ENCODE peak calls at places on chromosomes 12 and 14, in ten cellular contexts. U is colonic mucosa, G is K562, J is astrocyte, Z is MM.1S, V is kidney, L is fibroblast of lung, T is IMR-90, P is endodermal cell, H is GM23248. C is an unnamed sample.

GRCh38 chr14:63453443-63453936 is 89.7 kb downstream of the PPP2R5E start:
- DNase-seq in H (peak), L (peak), P (no peak), J (peak), Z (no peak), T (no peak), G (no peak), V (no peak), U (no peak), C (no peak)

GRCh38 chr12:65655074-65655493 is 169.2 kb upstream of the HMGA2 start:
- DNase-seq in L (peak), G (peak), J (peak), U (no peak), H (no peak), Z (no peak), V (no peak), T (peak), P (no peak), C (peak)

GRCh38 chr12:53976823-53977595 is 2.3 kb upstream of the HOTAIR start:
- DNase-seq in Z (no peak), T (no peak), P (no peak), V (no peak), L (no peak), J (no peak), U (no peak), H (no peak), G (no peak), C (no peak)

GRCh38 chr12:16347391-16348298 is at the start of gene MGST1:
- DNase-seq in U (peak), P (peak), H (peak), Z (peak), L (peak), T (peak), J (peak), V (no peak), G (peak), C (peak)

GRCh38 chr12:106046947-106047346 is 91.8 kb downstream of the NUAK1 start:
- DNase-seq in L (no peak), T (no peak), V (no peak), Z (peak), P (no peak), G (no peak), U (no peak), H (no peak), J (no peak), C (no peak)

GRCh38 chr12:1297206-1297605 is 297.2 kb downstream of the FBXL14 start:
- DNase-seq in P (no peak), T (peak), G (no peak), V (no peak), H (peak), Z (no peak), J (peak), L (peak), U (no peak), C (no peak)

GRCh38 chr14:103123634-103124500 is 606 bp downstream of the TNFAIP2 start:
- DNase-seq in P (peak), V (peak), G (no peak), Z (no peak), L (no peak), U (peak), T (no peak), H (peak), J (no peak), C (peak)

GRCh38 chr14:36430662-36431084 is 89.4 kb downstream of the NKX2-1 start:
- DNase-seq in Z (no peak), J (no peak), L (no peak), T (no peak), G (no peak), U (no peak), V (no peak), P (no peak), H (no peak), C (no peak)

GRCh38 chr14:105337433-105337832 is 22.9 kb downstream of the PACS2 start:
- DNase-seq in J (no peak), U (no peak), P (no peak), Z (no peak), G (no peak), L (no peak), T (no peak), V (no peak), H (no peak), C (no peak)

GRCh38 chr12:92786045-92786444 is 83.3 kb downstream of the PLEKHG7 start:
- DNase-seq in L (peak), V (no peak), H (peak), P (no peak), T (peak), G (no peak), U (no peak), J (peak), Z (no peak), C (no peak)

GRCh38 chr14:97490521-97491070 is 693.4 kb downstream of the VRK1 start:
- DNase-seq in L (no peak), J (no peak), T (no peak), H (no peak), U (no peak), V (no peak), Z (no peak), G (no peak), P (peak), C (no peak)

GRCh38 chr14:65230287-65230728 is 128.0 kb upstream of the MAX start:
- DNase-seq in H (peak), U (no peak), V (no peak), Z (no peak), G (peak), P (no peak), J (no peak), L (peak), T (no peak), C (no peak)

GRCh38 chr12:9090220-9090619 is 25.5 kb downstream of the A2M start:
- DNase-seq in Z (no peak), T (no peak), G (no peak), J (no peak), L (no peak), H (no peak), U (no peak), P (no peak), V (peak), C (no peak)

GRCh38 chr12:93427779-93428564 is 13.8 kb downstream of the UBE2N start:
- DNase-seq in V (no peak), L (peak), H (peak), U (no peak), T (peak), Z (no peak), P (no peak), G (no peak), J (peak), C (peak)

GRCh38 chr14:87756661-87757060 is 236.3 kb downstream of the GALC start:
- DNase-seq in V (no peak), G (no peak), Z (no peak), H (no peak), L (no peak), U (no peak), J (no peak), P (no peak), T (no peak), C (no peak)

GRCh38 chr12:56787498-56787897 is 24.4 kb downstream of the HSD17B6 start:
- DNase-seq in L (no peak), Z (no peak), T (no peak), J (no peak), G (no peak), U (no peak), V (no peak), P (no peak), H (no peak), C (no peak)

GRCh38 chr12:15562263-15562662 is 226.9 kb downstream of the EPS8 start:
- DNase-seq in J (no peak), P (no peak), T (no peak), H (no peak), V (no peak), U (no peak), G (no peak), L (no peak), Z (no peak), C (no peak)

GRCh38 chr12:43104524-43104923 is 447.5 kb downstream of the ADAMTS20 start:
- DNase-seq in L (peak), U (no peak), H (peak), T (peak), J (peak), Z (no peak), P (no peak), G (no peak), V (no peak), C (peak)

GRCh38 chr12:120639771-120640721 is at the start of gene CABP1:
- DNase-seq in Z (no peak), J (no peak), H (no peak), T (no peak), G (peak), P (peak), U (peak), V (peak), L (no peak), C (no peak)

GRCh38 chr14:95597784-95598204 is 62.9 kb downstream of the GLRX5 start:
- DNase-seq in Z (no peak), H (peak), L (peak), U (no peak), T (peak), P (peak), V (peak), G (no peak), J (peak), C (no peak)

GRCh38 chr12:76591461-76591860 is 31.9 kb upstream of the OSBPL8 start:
- DNase-seq in P (no peak), J (peak), G (no peak), V (no peak), H (peak), L (peak), U (no peak), T (peak), Z (no peak), C (peak)

GRCh38 chr12:76532520-76532919 is 27.1 kb downstream of the OSBPL8 start:
- DNase-seq in H (no peak), L (no peak), T (no peak), P (no peak), G (no peak), U (no peak), J (no peak), V (no peak), Z (no peak), C (no peak)

GRCh38 chr12:29698756-29699155 is 85.0 kb downstream of the TMTC1 start:
- DNase-seq in U (no peak), G (no peak), H (no peak), L (peak), Z (no peak), V (no peak), J (peak), P (no peak), T (no peak), C (no peak)

GRCh38 chr12:47828967-47829482 is 9.3 kb upstream of the HDAC7 start:
- DNase-seq in U (peak), P (peak), J (no peak), H (peak), L (peak), V (peak), T (peak), Z (no peak), G (peak), C (peak)

GRCh38 chr12:11795910-11796459 is 146.5 kb downstream of the ETV6 start:
- DNase-seq in Z (no peak), J (peak), V (no peak), G (no peak), L (peak), P (no peak), H (peak), U (peak), T (peak), C (peak)

GRCh38 chr12:110270125-110270962 is 10.7 kb upstream of the ATP2A2 start:
- DNase-seq in H (peak), V (no peak), J (peak), P (peak), T (peak), Z (no peak), G (peak), L (peak), U (no peak), C (peak)

GRCh38 chr12:123436017-123436964 is at the start of gene RILPL2:
- DNase-seq in G (peak), U (peak), L (peak), J (peak), V (peak), T (peak), Z (peak), P (peak), H (peak), C (peak)

GRCh38 chr14:77230914-77231313 is 40.1 kb downstream of the NGB start:
- DNase-seq in J (no peak), P (no peak), L (no peak), V (no peak), G (no peak), Z (no peak), U (no peak), H (no peak), T (no peak), C (no peak)

GRCh38 chr12:55637467-55637866 is 775 bp downstream of the OR10P1 start:
- DNase-seq in J (no peak), U (no peak), T (no peak), Z (no peak), P (peak), H (no peak), G (no peak), L (no peak), V (no peak), C (no peak)

GRCh38 chr12:25984759-25985158 is 26.3 kb downstream of the RASSF8 start:
- DNase-seq in G (no peak), Z (no peak), P (no peak), T (no peak), U (no peak), H (no peak), V (no peak), L (no peak), J (no peak), C (no peak)

GRCh38 chr14:102408729-102409128 is 46.0 kb downstream of the TECPR2 start:
- DNase-seq in P (no peak), G (no peak), J (no peak), V (peak), T (peak), Z (no peak), L (no peak), H (no peak), U (no peak), C (peak)

GRCh38 chr12:43337571-43338497 is 214.2 kb downstream of the ADAMTS20 start:
- DNase-seq in P (peak), H (peak), V (no peak), T (peak), J (peak), G (no peak), L (peak), Z (no peak), U (no peak), C (peak)

GRCh38 chr14:105059917-105060565 is 5.2 kb downstream of the GPR132 start:
- DNase-seq in V (peak), H (no peak), G (no peak), P (no peak), J (no peak), T (no peak), U (no peak), L (no peak), Z (no peak), C (no peak)

GRCh38 chr12:75481013-75481705 is 604 bp downstream of the GLIPR1 start:
- DNase-seq in J (no peak), T (no peak), Z (peak), P (no peak), V (no peak), L (no peak), H (peak), G (no peak), U (no peak), C (no peak)

GRCh38 chr14:58960945-58961731 is 227.3 kb upstream of the DAAM1 start:
- DNase-seq in G (no peak), L (no peak), V (no peak), T (no peak), U (no peak), P (no peak), Z (no peak), J (no peak), H (no peak), C (no peak)

GRCh38 chr12:80262372-80263170 is 163.2 kb downstream of the OTOGL start:
- DNase-seq in U (no peak), V (no peak), J (no peak), G (no peak), T (peak), H (peak), L (peak), P (no peak), Z (no peak), C (peak)

GRCh38 chr12:124902916-124903315 is 11.5 kb downstream of the UBC start:
- DNase-seq in Z (no peak), P (no peak), H (no peak), L (no peak), G (no peak), U (no peak), V (no peak), J (no peak), T (no peak), C (no peak)

DNA sequence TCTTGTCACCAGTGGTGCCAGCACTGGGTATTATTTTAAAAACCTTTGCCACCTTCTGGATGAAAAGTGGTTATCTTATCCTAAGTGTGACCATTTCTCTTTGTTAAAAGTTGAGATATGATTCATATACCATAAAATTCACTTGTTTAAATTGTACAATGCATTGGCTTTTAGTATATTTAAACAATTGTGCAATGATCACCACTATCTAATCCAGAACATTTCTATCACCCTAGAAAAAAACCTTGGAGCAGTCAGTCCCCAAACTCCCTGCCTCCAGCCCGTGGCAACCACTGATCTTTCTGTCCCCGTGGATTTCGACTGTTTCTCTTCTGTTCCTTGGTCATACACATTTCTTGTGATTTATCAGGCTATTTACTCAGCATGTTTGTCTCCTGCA is 28.3 kb downstream of the SH2B3 start:
- DNase-seq in G (no peak), V (no peak), P (no peak), J (no peak), U (no peak), Z (no peak), T (peak), H (no peak), L (no peak), C (no peak)
- H3K27ac ChIP-seq in G (peak), V (peak), P (no peak), J (peak), U (peak), Z (peak), T (peak), H (peak), L (peak), C (peak)

GRCh38 chr12:32106153-32106516 is 512 bp upstream of the BICD1 start:
- DNase-seq in P (no peak), Z (no peak), L (no peak), U (no peak), T (no peak), H (no peak), V (no peak), G (peak), J (no peak), C (no peak)
- H3K9ac ChIP-seq in P (peak), Z (peak), L (peak), U (peak), T (peak), H (peak), V (peak), G (peak), J (peak), C (peak)

GRCh38 chr12:108173892-108174291 is 44.8 kb downstream of the WSCD2 start:
- DNase-seq in G (no peak), V (no peak), J (no peak), Z (no peak), H (no peak), T (no peak), U (no peak), L (no peak), P (no peak), C (no peak)
- H3K27ac ChIP-seq in G (no peak), V (no peak), J (no peak), Z (no peak), H (no peak), T (no peak), U (no peak), L (no peak), P (no peak), C (no peak)

DNA sequence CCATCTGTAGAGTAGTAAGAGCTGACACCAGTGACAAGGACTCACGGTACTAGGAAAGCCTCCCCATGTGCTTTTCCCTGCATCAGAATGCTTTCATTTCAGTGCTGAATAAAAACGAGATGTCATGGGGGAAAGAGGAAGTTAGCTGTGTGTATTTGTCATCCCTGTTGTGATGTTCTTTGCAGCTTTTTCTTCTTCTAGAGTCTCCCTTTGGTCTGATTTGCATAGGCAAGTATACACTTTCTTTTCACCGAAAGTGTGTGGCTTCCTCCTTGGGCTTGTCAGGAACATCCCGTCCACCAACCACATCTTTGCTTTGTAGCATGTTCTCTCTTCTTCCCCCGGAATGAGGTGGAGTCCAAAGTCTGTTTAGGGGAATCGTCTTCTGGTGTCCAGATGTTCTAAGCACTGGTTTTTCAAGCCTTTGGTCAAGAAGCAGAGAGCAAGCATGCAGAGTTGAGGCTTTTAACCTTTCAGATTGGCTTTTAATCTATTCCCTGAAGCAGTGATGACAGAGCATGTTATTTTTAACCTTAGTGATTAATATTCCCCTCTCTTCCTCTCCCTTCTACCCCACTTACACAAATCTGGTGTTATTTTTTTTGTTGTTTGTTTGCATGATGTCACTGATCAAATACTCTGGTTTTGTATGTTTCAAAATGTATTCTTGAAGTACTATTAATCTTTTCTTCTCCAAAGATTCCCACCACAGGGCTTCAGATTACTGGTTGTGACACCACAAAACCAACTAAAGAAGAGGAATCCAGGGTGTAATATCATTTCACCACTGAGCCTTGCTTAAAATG is 163.4 kb downstream of the SAMD4A start:
- DNase-seq in T (peak), V (no peak), H (peak), G (no peak), L (peak), Z (peak), U (no peak), P (no peak), J (peak), C (peak)
- H3K9ac ChIP-seq in T (no peak), V (no peak), H (peak), G (peak), L (peak), Z (no peak), U (no peak), P (no peak), J (no peak), C (peak)